ENCODE peak calls at places on chromosomes 2 and 18, in ten cellular contexts. P, Z, N, Y, U, H, D, V, O and A are unnamed samples.

GRCh38 chr18:75779910-75780309 is 352.4 kb upstream of the SMIM21 start:
- DNase-seq in P (no peak), Z (no peak), N (no peak), Y (no peak), U (no peak), H (no peak), D (no peak), V (no peak), O (no peak), A (no peak)

GRCh38 chr18:61329398-61329797 is 3.8 kb upstream of the CDH20 start:
- DNase-seq in P (no peak), Z (no peak), N (no peak), Y (no peak), U (no peak), H (no peak), D (no peak), V (no peak), O (no peak), A (no peak)

GRCh38 chr2:69958480-69958879 is 3.0 kb downstream of the ASPRV1 start:
- DNase-seq in P (no peak), Z (no peak), N (no peak), Y (no peak), U (no peak), H (no peak), D (no peak), V (no peak), O (no peak), A (no peak)

GRCh38 chr2:200575957-200576356 is 9.9 kb upstream of the AOX1 start:
- DNase-seq in P (peak; percentile 49), Z (no peak), N (no peak), Y (no peak), U (peak; percentile 60), H (no peak), D (peak; percentile 10), V (no peak), O (no peak), A (no peak)

GRCh38 chr2:39313575-39313974 is 69.8 kb upstream of the CDKL4 start:
- DNase-seq in P (no peak), Z (no peak), N (no peak), Y (no peak), U (peak; percentile 29), H (no peak), D (no peak), V (peak; percentile 15), O (no peak), A (no peak)

GRCh38 chr2:172251231-172251630 is 148.5 kb upstream of the DLX2 start:
- DNase-seq in P (no peak), Z (no peak), N (no peak), Y (no peak), U (peak; percentile 25), H (no peak), D (no peak), V (no peak), O (no peak), A (no peak)

GRCh38 chr2:71453404-71454220 is at the start of gene DYSF:
- DNase-seq in P (no peak), Z (no peak), N (no peak), Y (peak; percentile 20), U (peak; percentile 61), H (peak; percentile 50), D (no peak), V (peak; percentile 93), O (peak; percentile 90), A (no peak)

GRCh38 chr2:172358784-172359556 is 68.4 kb upstream of the ITGA6 start:
- DNase-seq in P (no peak), Z (no peak), N (peak; percentile 8), Y (no peak), U (no peak), H (no peak), D (no peak), V (no peak), O (no peak), A (no peak)

GRCh38 chr2:187188783-187189631 is 259.0 kb downstream of the CALCRL start:
- DNase-seq in P (no peak), Z (no peak), N (no peak), Y (no peak), U (no peak), H (no peak), D (no peak), V (no peak), O (no peak), A (no peak)

GRCh38 chr2:113324684-113325160 is 46.0 kb upstream of the PAX8 start:
- DNase-seq in P (peak; percentile 43), Z (no peak), N (no peak), Y (peak; percentile 58), U (peak; percentile 75), H (peak; percentile 76), D (peak; percentile 9), V (peak; percentile 90), O (peak; percentile 64), A (no peak)

GRCh38 chr2:144280009-144280408 is 239.9 kb downstream of the ZEB2 start:
- DNase-seq in P (no peak), Z (no peak), N (no peak), Y (no peak), U (no peak), H (no peak), D (no peak), V (no peak), O (no peak), A (no peak)

GRCh38 chr2:105828543-105828942 is 83.8 kb downstream of the NCK2 start:
- DNase-seq in P (no peak), Z (no peak), N (no peak), Y (no peak), U (no peak), H (no peak), D (no peak), V (no peak), O (no peak), A (no peak)

GRCh38 chr2:205751621-205752031 is 69.3 kb downstream of the NRP2 start:
- DNase-seq in P (no peak), Z (no peak), N (no peak), Y (no peak), U (peak; percentile 50), H (no peak), D (no peak), V (no peak), O (no peak), A (no peak)
- H3K27ac ChIP-seq in P (no peak overlapping the region), Z (no peak overlapping the region), N (peak overlapping the region; percentile 39), Y (peak overlapping the region; percentile 86), U (peak overlapping the region; percentile 67), H (no peak overlapping the region), D (no peak overlapping the region), V (no peak overlapping the region), O (no peak overlapping the region), A (no peak overlapping the region)

GRCh38 chr2:65413610-65414009 is 18.8 kb downstream of the SPRED2 start:
- DNase-seq in P (no peak), Z (no peak), N (no peak), Y (no peak), U (no peak), H (no peak), D (no peak), V (no peak), O (no peak), A (no peak)

GRCh38 chr2:65409045-65409444 is 23.4 kb downstream of the SPRED2 start:
- DNase-seq in P (no peak), Z (no peak), N (no peak), Y (no peak), U (no peak), H (no peak), D (no peak), V (no peak), O (no peak), A (no peak)

GRCh38 chr2:65415091-65415490 is 17.3 kb downstream of the SPRED2 start:
- DNase-seq in P (no peak), Z (no peak), N (no peak), Y (no peak), U (no peak), H (no peak), D (no peak), V (no peak), O (no peak), A (no peak)

GRCh38 chr2:65413106-65413505 is 19.3 kb downstream of the SPRED2 start:
- DNase-seq in P (no peak), Z (no peak), N (no peak), Y (no peak), U (no peak), H (no peak), D (no peak), V (no peak), O (no peak), A (no peak)

DNA sequence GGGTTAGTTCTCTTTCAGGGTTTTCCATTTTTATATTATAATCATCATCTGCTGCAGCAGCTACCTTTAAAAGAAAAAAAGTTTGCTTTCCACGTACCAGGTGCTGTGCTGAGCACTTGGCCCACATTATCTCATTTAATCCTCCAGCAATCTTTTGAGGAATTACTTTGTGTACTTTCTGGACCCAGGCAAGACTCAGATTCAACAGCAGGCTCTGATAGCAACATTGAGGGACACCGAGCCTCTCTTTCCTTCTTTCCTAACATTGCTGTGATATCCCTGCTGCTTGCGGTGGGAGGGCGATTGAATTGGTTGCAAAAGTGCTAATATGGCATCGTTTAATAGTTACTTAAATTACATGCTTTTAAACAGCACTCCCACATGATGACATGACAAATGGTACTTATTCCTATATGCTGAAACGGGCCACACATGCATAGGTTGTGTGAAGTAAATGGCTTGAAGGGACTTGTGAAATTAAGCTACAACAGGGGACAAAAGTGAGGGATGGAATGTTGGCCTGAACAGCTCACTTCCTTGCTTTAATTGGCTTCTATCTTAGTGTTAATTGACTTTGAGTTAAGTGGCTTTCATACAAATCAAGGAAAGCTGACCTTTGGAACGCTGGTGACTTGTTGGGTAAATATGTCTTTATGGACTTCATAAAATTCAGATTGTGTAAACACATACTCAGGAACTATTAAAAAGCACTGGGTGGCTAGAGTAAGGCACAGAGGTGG is 21.2 kb downstream of the SPRED2 start:
- DNase-seq in P (no peak), Z (no peak), N (no peak), Y (peak; percentile 48), U (peak; percentile 77), H (no peak), D (no peak), V (no peak), O (no peak), A (no peak)
- H3K4me1 ChIP-seq in P (no peaks in the 10 kb centered on the region), Z (no peaks in the 10 kb centered on the region), N (peaks cover 7% of the 10 kb centered on the region), Y (no peaks in the 10 kb centered on the region), U (peaks cover 58% of the 10 kb centered on the region), H (no peaks in the 10 kb centered on the region), D (no peaks in the 10 kb centered on the region), V (peaks cover under 1% of the 10 kb centered on the region), O (peaks cover 17% of the 10 kb centered on the region), A (no peaks in the 10 kb centered on the region)

GRCh38 chr2:85602476-85603234 is at the start of gene TMEM150A:
- DNase-seq in P (peak; percentile 90), Z (peak; percentile 75), N (peak; percentile 83), Y (peak; percentile 95), U (peak; percentile 91), H (peak; percentile 97), D (peak; percentile 82), V (peak; percentile 86), O (peak; percentile 94), A (peak; percentile 89)
- H3K27ac ChIP-seq in P (peak within 1 kb of the TSS; percentile 51), Z (peak within 1 kb of the TSS; percentile 70), N (peak within 1 kb of the TSS; percentile 85), Y (peak within 1 kb of the TSS; percentile 95), U (peak within 1 kb of the TSS; percentile 6), H (peak within 1 kb of the TSS; percentile 87), D (peak within 1 kb of the TSS; percentile 62), V (no peak within 1 kb of the TSS), O (peak within 1 kb of the TSS; percentile 27), A (peak within 1 kb of the TSS; percentile 5)

DNA sequence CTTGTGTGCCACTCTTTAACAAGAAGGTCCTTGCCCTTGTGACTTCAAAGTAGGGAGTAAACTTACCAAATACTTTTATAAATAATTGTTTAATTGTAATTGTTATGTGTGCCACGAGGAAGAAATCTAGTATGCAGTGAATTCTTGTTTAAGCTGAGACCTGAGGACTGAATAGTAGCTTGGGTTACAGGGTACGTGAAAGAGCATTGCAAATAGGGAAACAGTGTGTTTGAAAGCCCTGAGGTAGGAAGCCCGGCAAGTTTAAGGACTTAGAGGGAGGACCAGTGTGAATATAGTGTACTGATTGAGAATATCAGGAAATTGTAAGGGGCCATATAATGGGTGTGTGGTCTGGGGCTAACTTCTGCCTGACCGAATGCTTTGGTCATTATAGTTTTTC is 26.2 kb downstream of the PHLPP1 start:
- DNase-seq in P (no peak), Z (no peak), N (no peak), Y (no peak), U (no peak), H (no peak), D (no peak), V (no peak), O (no peak), A (no peak)
- H3K4me1 ChIP-seq in P (no peaks in the 10 kb centered on the region), Z (no peaks in the 10 kb centered on the region), N (peaks cover 9% of the 10 kb centered on the region), Y (peaks cover 6% of the 10 kb centered on the region), U (peaks cover 14% of the 10 kb centered on the region), H (peaks cover 13% of the 10 kb centered on the region), D (no peaks in the 10 kb centered on the region), V (no peaks in the 10 kb centered on the region), O (peaks cover 7% of the 10 kb centered on the region), A (peaks cover 7% of the 10 kb centered on the region)